ENCODE peak calls at places on chromosomes 13 and 19, in eight cellular contexts. One of them, this sample, is unnamed.

GRCh38 chr19:33177417-33177976 is 16.6 kb upstream of the LRP3 start:
- DNase-seq in lung: no peak
- DNase-seq in D341Med: peak; percentile 70
- DNase-seq in stimulated activated CD4-positive, alpha-beta T cell treated with anti-CD3 and anti-CD28 coated beads, Interleukin-1b, Interleukin-23, amount 100 ng/mL, for 1 hour: no peak
- DNase-seq in activated T-cell treated with anti-CD3 and anti-CD28 coated beads, Interleukin-2, amount 50 U/mL, for 1 hour: no peak
- DNase-seq in NCI-H2081: no peak
- DNase-seq in activated CD4-positive, alpha-beta memory T cell treated with anti-CD3 and anti-CD28 coated beads, Interleukin-2, amount 10 ng/mL, durations not matched to agents 7 days and 5 days: no peak
- DNase-seq in smooth muscle cell of the brain vasculature: no peak
- DNase-seq in this sample: peak; percentile 84

GRCh38 chr19:17296278-17296677 is 6.9 kb downstream of the ABHD8 start:
- DNase-seq in activated T-cell treated with anti-CD3 and anti-CD28 coated beads, Interleukin-2, amount 50 U/mL, for 1 hour: no peak
- DNase-seq in activated CD4-positive, alpha-beta memory T cell treated with anti-CD3 and anti-CD28 coated beads, Interleukin-2, amount 10 ng/mL, durations not matched to agents 7 days and 5 days: no peak
- DNase-seq in lung: no peak
- DNase-seq in stimulated activated CD4-positive, alpha-beta T cell treated with anti-CD3 and anti-CD28 coated beads, Interleukin-1b, Interleukin-23, amount 100 ng/mL, for 1 hour: no peak
- DNase-seq in smooth muscle cell of the brain vasculature: no peak
- DNase-seq in NCI-H2081: no peak
- DNase-seq in D341Med: no peak
- DNase-seq in this sample: peak; percentile 26

GRCh38 chr13:32881792-32882175 is 134.4 kb upstream of the KL start:
- DNase-seq in activated T-cell treated with anti-CD3 and anti-CD28 coated beads, Interleukin-2, amount 50 U/mL, for 1 hour: no peak
- DNase-seq in D341Med: no peak
- DNase-seq in stimulated activated CD4-positive, alpha-beta T cell treated with anti-CD3 and anti-CD28 coated beads, Interleukin-1b, Interleukin-23, amount 100 ng/mL, for 1 hour: no peak
- DNase-seq in lung: no peak
- DNase-seq in activated CD4-positive, alpha-beta memory T cell treated with anti-CD3 and anti-CD28 coated beads, Interleukin-2, amount 10 ng/mL, durations not matched to agents 7 days and 5 days: no peak
- DNase-seq in NCI-H2081: peak; percentile 75
- DNase-seq in smooth muscle cell of the brain vasculature: no peak
- DNase-seq in this sample: peak; percentile 89

GRCh38 chr19:8515317-8515716 is 1.4 kb upstream of the ZNF414 start:
- DNase-seq in D341Med: no peak
- DNase-seq in stimulated activated CD4-positive, alpha-beta T cell treated with anti-CD3 and anti-CD28 coated beads, Interleukin-1b, Interleukin-23, amount 100 ng/mL, for 1 hour: peak; percentile 27
- DNase-seq in activated CD4-positive, alpha-beta memory T cell treated with anti-CD3 and anti-CD28 coated beads, Interleukin-2, amount 10 ng/mL, durations not matched to agents 7 days and 5 days: peak; percentile 78
- DNase-seq in activated T-cell treated with anti-CD3 and anti-CD28 coated beads, Interleukin-2, amount 50 U/mL, for 1 hour: peak; percentile 52
- DNase-seq in smooth muscle cell of the brain vasculature: no peak
- DNase-seq in lung: no peak
- DNase-seq in NCI-H2081: no peak
- DNase-seq in this sample: no peak

GRCh38 chr19:12867120-12868099 is 13.8 kb downstream of the DNASE2 start:
- DNase-seq in NCI-H2081: no peak
- DNase-seq in stimulated activated CD4-positive, alpha-beta T cell treated with anti-CD3 and anti-CD28 coated beads, Interleukin-1b, Interleukin-23, amount 100 ng/mL, for 1 hour: no peak
- DNase-seq in D341Med: no peak
- DNase-seq in activated T-cell treated with anti-CD3 and anti-CD28 coated beads, Interleukin-2, amount 50 U/mL, for 1 hour: peak; percentile 73
- DNase-seq in smooth muscle cell of the brain vasculature: no peak
- DNase-seq in lung: no peak
- DNase-seq in activated CD4-positive, alpha-beta memory T cell treated with anti-CD3 and anti-CD28 coated beads, Interleukin-2, amount 10 ng/mL, durations not matched to agents 7 days and 5 days: peak; percentile 67
- DNase-seq in this sample: no peak

GRCh38 chr13:98390086-98390697 is 186.7 kb downstream of the STK24 start:
- DNase-seq in NCI-H2081: no peak
- DNase-seq in D341Med: no peak
- DNase-seq in smooth muscle cell of the brain vasculature: no peak
- DNase-seq in activated T-cell treated with anti-CD3 and anti-CD28 coated beads, Interleukin-2, amount 50 U/mL, for 1 hour: no peak
- DNase-seq in stimulated activated CD4-positive, alpha-beta T cell treated with anti-CD3 and anti-CD28 coated beads, Interleukin-1b, Interleukin-23, amount 100 ng/mL, for 1 hour: no peak
- DNase-seq in lung: no peak
- DNase-seq in activated CD4-positive, alpha-beta memory T cell treated with anti-CD3 and anti-CD28 coated beads, Interleukin-2, amount 10 ng/mL, durations not matched to agents 7 days and 5 days: no peak
- DNase-seq in this sample: no peak

GRCh38 chr19:42092350-42092749 is 16.4 kb downstream of the ZNF574 start:
- DNase-seq in D341Med: peak; percentile 88
- DNase-seq in lung: no peak
- DNase-seq in NCI-H2081: peak; percentile 53
- DNase-seq in activated CD4-positive, alpha-beta memory T cell treated with anti-CD3 and anti-CD28 coated beads, Interleukin-2, amount 10 ng/mL, durations not matched to agents 7 days and 5 days: peak; percentile 62
- DNase-seq in stimulated activated CD4-positive, alpha-beta T cell treated with anti-CD3 and anti-CD28 coated beads, Interleukin-1b, Interleukin-23, amount 100 ng/mL, for 1 hour: no peak
- DNase-seq in smooth muscle cell of the brain vasculature: no peak
- DNase-seq in activated T-cell treated with anti-CD3 and anti-CD28 coated beads, Interleukin-2, amount 50 U/mL, for 1 hour: peak; percentile 46
- DNase-seq in this sample: peak; percentile 52

GRCh38 chr13:97809576-97809975 is 143.9 kb upstream of the IPO5 start:
- DNase-seq in lung: no peak
- DNase-seq in stimulated activated CD4-positive, alpha-beta T cell treated with anti-CD3 and anti-CD28 coated beads, Interleukin-1b, Interleukin-23, amount 100 ng/mL, for 1 hour: no peak
- DNase-seq in NCI-H2081: no peak
- DNase-seq in smooth muscle cell of the brain vasculature: no peak
- DNase-seq in activated CD4-positive, alpha-beta memory T cell treated with anti-CD3 and anti-CD28 coated beads, Interleukin-2, amount 10 ng/mL, durations not matched to agents 7 days and 5 days: no peak
- DNase-seq in D341Med: no peak
- DNase-seq in activated T-cell treated with anti-CD3 and anti-CD28 coated beads, Interleukin-2, amount 50 U/mL, for 1 hour: no peak
- DNase-seq in this sample: no peak

GRCh38 chr19:47339196-47339880 is 7.4 kb downstream of the C5AR2 start:
- DNase-seq in D341Med: no peak
- DNase-seq in activated CD4-positive, alpha-beta memory T cell treated with anti-CD3 and anti-CD28 coated beads, Interleukin-2, amount 10 ng/mL, durations not matched to agents 7 days and 5 days: no peak
- DNase-seq in activated T-cell treated with anti-CD3 and anti-CD28 coated beads, Interleukin-2, amount 50 U/mL, for 1 hour: no peak
- DNase-seq in smooth muscle cell of the brain vasculature: no peak
- DNase-seq in stimulated activated CD4-positive, alpha-beta T cell treated with anti-CD3 and anti-CD28 coated beads, Interleukin-1b, Interleukin-23, amount 100 ng/mL, for 1 hour: no peak
- DNase-seq in NCI-H2081: no peak
- DNase-seq in lung: no peak
- DNase-seq in this sample: no peak

GRCh38 chr13:113618455-113618854 is 33.9 kb downstream of the TFDP1 start:
- DNase-seq in lung: no peak
- DNase-seq in activated T-cell treated with anti-CD3 and anti-CD28 coated beads, Interleukin-2, amount 50 U/mL, for 1 hour: no peak
- DNase-seq in D341Med: no peak
- DNase-seq in smooth muscle cell of the brain vasculature: no peak
- DNase-seq in stimulated activated CD4-positive, alpha-beta T cell treated with anti-CD3 and anti-CD28 coated beads, Interleukin-1b, Interleukin-23, amount 100 ng/mL, for 1 hour: no peak
- DNase-seq in NCI-H2081: no peak
- DNase-seq in activated CD4-positive, alpha-beta memory T cell treated with anti-CD3 and anti-CD28 coated beads, Interleukin-2, amount 10 ng/mL, durations not matched to agents 7 days and 5 days: no peak
- DNase-seq in this sample: no peak

GRCh38 chr19:43464089-43464775 is 1.2 kb downstream of the LYPD3 start:
- DNase-seq in smooth muscle cell of the brain vasculature: no peak
- DNase-seq in activated T-cell treated with anti-CD3 and anti-CD28 coated beads, Interleukin-2, amount 50 U/mL, for 1 hour: no peak
- DNase-seq in D341Med: peak; percentile 80
- DNase-seq in NCI-H2081: no peak
- DNase-seq in lung: peak; percentile 70
- DNase-seq in activated CD4-positive, alpha-beta memory T cell treated with anti-CD3 and anti-CD28 coated beads, Interleukin-2, amount 10 ng/mL, durations not matched to agents 7 days and 5 days: no peak
- DNase-seq in stimulated activated CD4-positive, alpha-beta T cell treated with anti-CD3 and anti-CD28 coated beads, Interleukin-1b, Interleukin-23, amount 100 ng/mL, for 1 hour: peak; percentile 48
- DNase-seq in this sample: peak; percentile 77

GRCh38 chr19:43476606-43477005 is 11.2 kb upstream of the LYPD3 start:
- DNase-seq in NCI-H2081: no peak
- DNase-seq in stimulated activated CD4-positive, alpha-beta T cell treated with anti-CD3 and anti-CD28 coated beads, Interleukin-1b, Interleukin-23, amount 100 ng/mL, for 1 hour: no peak
- DNase-seq in activated T-cell treated with anti-CD3 and anti-CD28 coated beads, Interleukin-2, amount 50 U/mL, for 1 hour: no peak
- DNase-seq in activated CD4-positive, alpha-beta memory T cell treated with anti-CD3 and anti-CD28 coated beads, Interleukin-2, amount 10 ng/mL, durations not matched to agents 7 days and 5 days: no peak
- DNase-seq in D341Med: no peak
- DNase-seq in smooth muscle cell of the brain vasculature: no peak
- DNase-seq in lung: no peak
- DNase-seq in this sample: no peak

GRCh38 chr19:3162418-3163229 is 15.9 kb upstream of the S1PR4 start:
- DNase-seq in smooth muscle cell of the brain vasculature: no peak
- DNase-seq in lung: no peak
- DNase-seq in stimulated activated CD4-positive, alpha-beta T cell treated with anti-CD3 and anti-CD28 coated beads, Interleukin-1b, Interleukin-23, amount 100 ng/mL, for 1 hour: no peak
- DNase-seq in NCI-H2081: peak; percentile 57
- DNase-seq in activated T-cell treated with anti-CD3 and anti-CD28 coated beads, Interleukin-2, amount 50 U/mL, for 1 hour: no peak
- DNase-seq in D341Med: no peak
- DNase-seq in activated CD4-positive, alpha-beta memory T cell treated with anti-CD3 and anti-CD28 coated beads, Interleukin-2, amount 10 ng/mL, durations not matched to agents 7 days and 5 days: peak; percentile 59
- DNase-seq in this sample: no peak

GRCh38 chr13:110463876-110464510 is 97.5 kb downstream of the RAB20 start:
- DNase-seq in activated CD4-positive, alpha-beta memory T cell treated with anti-CD3 and anti-CD28 coated beads, Interleukin-2, amount 10 ng/mL, durations not matched to agents 7 days and 5 days: no peak
- DNase-seq in activated T-cell treated with anti-CD3 and anti-CD28 coated beads, Interleukin-2, amount 50 U/mL, for 1 hour: no peak
- DNase-seq in stimulated activated CD4-positive, alpha-beta T cell treated with anti-CD3 and anti-CD28 coated beads, Interleukin-1b, Interleukin-23, amount 100 ng/mL, for 1 hour: no peak
- DNase-seq in lung: no peak
- DNase-seq in smooth muscle cell of the brain vasculature: no peak
- DNase-seq in NCI-H2081: no peak
- DNase-seq in D341Med: no peak
- DNase-seq in this sample: no peak

GRCh38 chr13:86572115-86572514 is 772.9 kb upstream of the SLITRK6 start:
- DNase-seq in stimulated activated CD4-positive, alpha-beta T cell treated with anti-CD3 and anti-CD28 coated beads, Interleukin-1b, Interleukin-23, amount 100 ng/mL, for 1 hour: no peak
- DNase-seq in smooth muscle cell of the brain vasculature: no peak
- DNase-seq in activated CD4-positive, alpha-beta memory T cell treated with anti-CD3 and anti-CD28 coated beads, Interleukin-2, amount 10 ng/mL, durations not matched to agents 7 days and 5 days: no peak
- DNase-seq in D341Med: no peak
- DNase-seq in activated T-cell treated with anti-CD3 and anti-CD28 coated beads, Interleukin-2, amount 50 U/mL, for 1 hour: no peak
- DNase-seq in lung: no peak
- DNase-seq in NCI-H2081: no peak
- DNase-seq in this sample: no peak

GRCh38 chr13:50422181-50423148 is 407.2 kb downstream of the KCNRG start:
- DNase-seq in activated CD4-positive, alpha-beta memory T cell treated with anti-CD3 and anti-CD28 coated beads, Interleukin-2, amount 10 ng/mL, durations not matched to agents 7 days and 5 days: no peak
- DNase-seq in NCI-H2081: no peak
- DNase-seq in D341Med: no peak
- DNase-seq in stimulated activated CD4-positive, alpha-beta T cell treated with anti-CD3 and anti-CD28 coated beads, Interleukin-1b, Interleukin-23, amount 100 ng/mL, for 1 hour: no peak
- DNase-seq in lung: no peak
- DNase-seq in activated T-cell treated with anti-CD3 and anti-CD28 coated beads, Interleukin-2, amount 50 U/mL, for 1 hour: no peak
- DNase-seq in smooth muscle cell of the brain vasculature: no peak
- DNase-seq in this sample: no peak

GRCh38 chr13:43484432-43485225 is 302.1 kb downstream of the ENOX1 start:
- DNase-seq in stimulated activated CD4-positive, alpha-beta T cell treated with anti-CD3 and anti-CD28 coated beads, Interleukin-1b, Interleukin-23, amount 100 ng/mL, for 1 hour: no peak
- DNase-seq in lung: no peak
- DNase-seq in activated CD4-positive, alpha-beta memory T cell treated with anti-CD3 and anti-CD28 coated beads, Interleukin-2, amount 10 ng/mL, durations not matched to agents 7 days and 5 days: no peak
- DNase-seq in activated T-cell treated with anti-CD3 and anti-CD28 coated beads, Interleukin-2, amount 50 U/mL, for 1 hour: no peak
- DNase-seq in NCI-H2081: no peak
- DNase-seq in smooth muscle cell of the brain vasculature: no peak
- DNase-seq in D341Med: no peak
- DNase-seq in this sample: no peak

GRCh38 chr19:42433503-42434260 is 6.5 kb upstream of the LIPE start:
- DNase-seq in stimulated activated CD4-positive, alpha-beta T cell treated with anti-CD3 and anti-CD28 coated beads, Interleukin-1b, Interleukin-23, amount 100 ng/mL, for 1 hour: no peak
- DNase-seq in activated CD4-positive, alpha-beta memory T cell treated with anti-CD3 and anti-CD28 coated beads, Interleukin-2, amount 10 ng/mL, durations not matched to agents 7 days and 5 days: peak; percentile 76
- DNase-seq in smooth muscle cell of the brain vasculature: no peak
- DNase-seq in NCI-H2081: no peak
- DNase-seq in D341Med: no peak
- DNase-seq in activated T-cell treated with anti-CD3 and anti-CD28 coated beads, Interleukin-2, amount 50 U/mL, for 1 hour: peak; percentile 69
- DNase-seq in lung: peak; percentile 64
- DNase-seq in this sample: peak; percentile 86

GRCh38 chr13:103277099-103277498 is 210.9 kb upstream of the SLC10A2 start:
- DNase-seq in smooth muscle cell of the brain vasculature: no peak
- DNase-seq in stimulated activated CD4-positive, alpha-beta T cell treated with anti-CD3 and anti-CD28 coated beads, Interleukin-1b, Interleukin-23, amount 100 ng/mL, for 1 hour: no peak
- DNase-seq in activated CD4-positive, alpha-beta memory T cell treated with anti-CD3 and anti-CD28 coated beads, Interleukin-2, amount 10 ng/mL, durations not matched to agents 7 days and 5 days: no peak
- DNase-seq in NCI-H2081: no peak
- DNase-seq in D341Med: no peak
- DNase-seq in lung: no peak
- DNase-seq in activated T-cell treated with anti-CD3 and anti-CD28 coated beads, Interleukin-2, amount 50 U/mL, for 1 hour: no peak
- DNase-seq in this sample: no peak

GRCh38 chr13:36163303-36163702 is 32.1 kb upstream of the DCLK1 start:
- DNase-seq in NCI-H2081: peak; percentile 61
- DNase-seq in smooth muscle cell of the brain vasculature: no peak
- DNase-seq in activated CD4-positive, alpha-beta memory T cell treated with anti-CD3 and anti-CD28 coated beads, Interleukin-2, amount 10 ng/mL, durations not matched to agents 7 days and 5 days: no peak
- DNase-seq in stimulated activated CD4-positive, alpha-beta T cell treated with anti-CD3 and anti-CD28 coated beads, Interleukin-1b, Interleukin-23, amount 100 ng/mL, for 1 hour: no peak
- DNase-seq in lung: no peak
- DNase-seq in D341Med: no peak
- DNase-seq in activated T-cell treated with anti-CD3 and anti-CD28 coated beads, Interleukin-2, amount 50 U/mL, for 1 hour: no peak
- DNase-seq in this sample: peak; percentile 20

GRCh38 chr13:30697177-30697953 is 38.0 kb upstream of the ALOX5AP start:
- DNase-seq in lung: no peak
- DNase-seq in activated CD4-positive, alpha-beta memory T cell treated with anti-CD3 and anti-CD28 coated beads, Interleukin-2, amount 10 ng/mL, durations not matched to agents 7 days and 5 days: no peak
- DNase-seq in NCI-H2081: no peak
- DNase-seq in D341Med: no peak
- DNase-seq in activated T-cell treated with anti-CD3 and anti-CD28 coated beads, Interleukin-2, amount 50 U/mL, for 1 hour: no peak
- DNase-seq in stimulated activated CD4-positive, alpha-beta T cell treated with anti-CD3 and anti-CD28 coated beads, Interleukin-1b, Interleukin-23, amount 100 ng/mL, for 1 hour: no peak
- DNase-seq in smooth muscle cell of the brain vasculature: no peak
- DNase-seq in this sample: no peak

GRCh38 chr13:19984430-19985218 is 26.1 kb downstream of the ZMYM2 start:
- DNase-seq in stimulated activated CD4-positive, alpha-beta T cell treated with anti-CD3 and anti-CD28 coated beads, Interleukin-1b, Interleukin-23, amount 100 ng/mL, for 1 hour: no peak
- DNase-seq in activated T-cell treated with anti-CD3 and anti-CD28 coated beads, Interleukin-2, amount 50 U/mL, for 1 hour: no peak
- DNase-seq in activated CD4-positive, alpha-beta memory T cell treated with anti-CD3 and anti-CD28 coated beads, Interleukin-2, amount 10 ng/mL, durations not matched to agents 7 days and 5 days: peak; percentile 18
- DNase-seq in lung: no peak
- DNase-seq in NCI-H2081: peak; percentile 7
- DNase-seq in D341Med: peak; percentile 37
- DNase-seq in smooth muscle cell of the brain vasculature: no peak
- DNase-seq in this sample: no peak

GRCh38 chr13:37090912-37091311 is 14.6 kb downstream of the CSNK1A1L start:
- DNase-seq in activated CD4-positive, alpha-beta memory T cell treated with anti-CD3 and anti-CD28 coated beads, Interleukin-2, amount 10 ng/mL, durations not matched to agents 7 days and 5 days: no peak
- DNase-seq in activated T-cell treated with anti-CD3 and anti-CD28 coated beads, Interleukin-2, amount 50 U/mL, for 1 hour: no peak
- DNase-seq in lung: no peak
- DNase-seq in stimulated activated CD4-positive, alpha-beta T cell treated with anti-CD3 and anti-CD28 coated beads, Interleukin-1b, Interleukin-23, amount 100 ng/mL, for 1 hour: no peak
- DNase-seq in NCI-H2081: no peak
- DNase-seq in D341Med: no peak
- DNase-seq in smooth muscle cell of the brain vasculature: no peak
- DNase-seq in this sample: no peak

GRCh38 chr13:77300176-77301141 is 26.4 kb downstream of the MYCBP2 start:
- DNase-seq in lung: no peak
- DNase-seq in NCI-H2081: no peak
- DNase-seq in smooth muscle cell of the brain vasculature: peak; percentile 26
- DNase-seq in stimulated activated CD4-positive, alpha-beta T cell treated with anti-CD3 and anti-CD28 coated beads, Interleukin-1b, Interleukin-23, amount 100 ng/mL, for 1 hour: no peak
- DNase-seq in activated CD4-positive, alpha-beta memory T cell treated with anti-CD3 and anti-CD28 coated beads, Interleukin-2, amount 10 ng/mL, durations not matched to agents 7 days and 5 days: no peak
- DNase-seq in D341Med: no peak
- DNase-seq in activated T-cell treated with anti-CD3 and anti-CD28 coated beads, Interleukin-2, amount 50 U/mL, for 1 hour: no peak
- DNase-seq in this sample: no peak

GRCh38 chr13:114151565-114152284 is 19.3 kb upstream of the RASA3 start:
- DNase-seq in activated CD4-positive, alpha-beta memory T cell treated with anti-CD3 and anti-CD28 coated beads, Interleukin-2, amount 10 ng/mL, durations not matched to agents 7 days and 5 days: peak; percentile 56
- DNase-seq in activated T-cell treated with anti-CD3 and anti-CD28 coated beads, Interleukin-2, amount 50 U/mL, for 1 hour: peak; percentile 61
- DNase-seq in NCI-H2081: peak; percentile 11
- DNase-seq in stimulated activated CD4-positive, alpha-beta T cell treated with anti-CD3 and anti-CD28 coated beads, Interleukin-1b, Interleukin-23, amount 100 ng/mL, for 1 hour: no peak
- DNase-seq in lung: no peak
- DNase-seq in smooth muscle cell of the brain vasculature: no peak
- DNase-seq in D341Med: no peak
- DNase-seq in this sample: no peak

GRCh38 chr13:24627090-24627714 is 53.0 kb upstream of the ATP12A start:
- DNase-seq in activated CD4-positive, alpha-beta memory T cell treated with anti-CD3 and anti-CD28 coated beads, Interleukin-2, amount 10 ng/mL, durations not matched to agents 7 days and 5 days: no peak
- DNase-seq in lung: no peak
- DNase-seq in D341Med: peak; percentile 66
- DNase-seq in activated T-cell treated with anti-CD3 and anti-CD28 coated beads, Interleukin-2, amount 50 U/mL, for 1 hour: no peak
- DNase-seq in NCI-H2081: no peak
- DNase-seq in stimulated activated CD4-positive, alpha-beta T cell treated with anti-CD3 and anti-CD28 coated beads, Interleukin-1b, Interleukin-23, amount 100 ng/mL, for 1 hour: no peak
- DNase-seq in smooth muscle cell of the brain vasculature: no peak
- DNase-seq in this sample: peak; percentile 5

GRCh38 chr13:90654970-90655369 is 692.5 kb upstream of the MIR17HG start:
- DNase-seq in stimulated activated CD4-positive, alpha-beta T cell treated with anti-CD3 and anti-CD28 coated beads, Interleukin-1b, Interleukin-23, amount 100 ng/mL, for 1 hour: no peak
- DNase-seq in lung: no peak
- DNase-seq in NCI-H2081: no peak
- DNase-seq in activated CD4-positive, alpha-beta memory T cell treated with anti-CD3 and anti-CD28 coated beads, Interleukin-2, amount 10 ng/mL, durations not matched to agents 7 days and 5 days: no peak
- DNase-seq in D341Med: no peak
- DNase-seq in smooth muscle cell of the brain vasculature: no peak
- DNase-seq in activated T-cell treated with anti-CD3 and anti-CD28 coated beads, Interleukin-2, amount 50 U/mL, for 1 hour: no peak
- DNase-seq in this sample: no peak

GRCh38 chr19:49264258-49264657 is 60.7 kb downstream of the SLC6A16 start:
- DNase-seq in activated T-cell treated with anti-CD3 and anti-CD28 coated beads, Interleukin-2, amount 50 U/mL, for 1 hour: no peak
- DNase-seq in stimulated activated CD4-positive, alpha-beta T cell treated with anti-CD3 and anti-CD28 coated beads, Interleukin-1b, Interleukin-23, amount 100 ng/mL, for 1 hour: no peak
- DNase-seq in NCI-H2081: no peak
- DNase-seq in lung: no peak
- DNase-seq in smooth muscle cell of the brain vasculature: no peak
- DNase-seq in D341Med: no peak
- DNase-seq in activated CD4-positive, alpha-beta memory T cell treated with anti-CD3 and anti-CD28 coated beads, Interleukin-2, amount 10 ng/mL, durations not matched to agents 7 days and 5 days: no peak
- DNase-seq in this sample: no peak

GRCh38 chr19:33621811-33622504 is at the start of gene CHST8:
- DNase-seq in NCI-H2081: no peak
- DNase-seq in activated CD4-positive, alpha-beta memory T cell treated with anti-CD3 and anti-CD28 coated beads, Interleukin-2, amount 10 ng/mL, durations not matched to agents 7 days and 5 days: no peak
- DNase-seq in D341Med: peak; percentile 82
- DNase-seq in lung: no peak
- DNase-seq in stimulated activated CD4-positive, alpha-beta T cell treated with anti-CD3 and anti-CD28 coated beads, Interleukin-1b, Interleukin-23, amount 100 ng/mL, for 1 hour: no peak
- DNase-seq in activated T-cell treated with anti-CD3 and anti-CD28 coated beads, Interleukin-2, amount 50 U/mL, for 1 hour: no peak
- DNase-seq in smooth muscle cell of the brain vasculature: no peak
- DNase-seq in this sample: peak; percentile 45

GRCh38 chr19:9128171-9128570 is 1.4 kb upstream of the OR7G3 start:
- DNase-seq in activated T-cell treated with anti-CD3 and anti-CD28 coated beads, Interleukin-2, amount 50 U/mL, for 1 hour: no peak
- DNase-seq in D341Med: no peak
- DNase-seq in stimulated activated CD4-positive, alpha-beta T cell treated with anti-CD3 and anti-CD28 coated beads, Interleukin-1b, Interleukin-23, amount 100 ng/mL, for 1 hour: no peak
- DNase-seq in activated CD4-positive, alpha-beta memory T cell treated with anti-CD3 and anti-CD28 coated beads, Interleukin-2, amount 10 ng/mL, durations not matched to agents 7 days and 5 days: no peak
- DNase-seq in smooth muscle cell of the brain vasculature: no peak
- DNase-seq in lung: no peak
- DNase-seq in NCI-H2081: no peak
- DNase-seq in this sample: no peak

GRCh38 chr13:36766295-36766694 is 52.7 kb upstream of the RFXAP start:
- DNase-seq in stimulated activated CD4-positive, alpha-beta T cell treated with anti-CD3 and anti-CD28 coated beads, Interleukin-1b, Interleukin-23, amount 100 ng/mL, for 1 hour: no peak
- DNase-seq in activated CD4-positive, alpha-beta memory T cell treated with anti-CD3 and anti-CD28 coated beads, Interleukin-2, amount 10 ng/mL, durations not matched to agents 7 days and 5 days: no peak
- DNase-seq in lung: peak; percentile 69
- DNase-seq in smooth muscle cell of the brain vasculature: no peak
- DNase-seq in D341Med: no peak
- DNase-seq in activated T-cell treated with anti-CD3 and anti-CD28 coated beads, Interleukin-2, amount 50 U/mL, for 1 hour: no peak
- DNase-seq in NCI-H2081: no peak
- DNase-seq in this sample: no peak

GRCh38 chr19:14248578-14249011 is 42.6 kb upstream of the ADGRL1 start:
- DNase-seq in lung: no peak
- DNase-seq in activated T-cell treated with anti-CD3 and anti-CD28 coated beads, Interleukin-2, amount 50 U/mL, for 1 hour: peak; percentile 52
- DNase-seq in smooth muscle cell of the brain vasculature: peak; percentile 31
- DNase-seq in stimulated activated CD4-positive, alpha-beta T cell treated with anti-CD3 and anti-CD28 coated beads, Interleukin-1b, Interleukin-23, amount 100 ng/mL, for 1 hour: no peak
- DNase-seq in D341Med: peak; percentile 82
- DNase-seq in activated CD4-positive, alpha-beta memory T cell treated with anti-CD3 and anti-CD28 coated beads, Interleukin-2, amount 10 ng/mL, durations not matched to agents 7 days and 5 days: peak; percentile 39
- DNase-seq in NCI-H2081: peak; percentile 57
- DNase-seq in this sample: peak; percentile 83

GRCh38 chr19:6464070-6464873 is at the start of gene CRB3:
- DNase-seq in smooth muscle cell of the brain vasculature: no peak
- DNase-seq in activated T-cell treated with anti-CD3 and anti-CD28 coated beads, Interleukin-2, amount 50 U/mL, for 1 hour: peak; percentile 72
- DNase-seq in D341Med: peak; percentile 30
- DNase-seq in stimulated activated CD4-positive, alpha-beta T cell treated with anti-CD3 and anti-CD28 coated beads, Interleukin-1b, Interleukin-23, amount 100 ng/mL, for 1 hour: no peak
- DNase-seq in activated CD4-positive, alpha-beta memory T cell treated with anti-CD3 and anti-CD28 coated beads, Interleukin-2, amount 10 ng/mL, durations not matched to agents 7 days and 5 days: peak; percentile 21
- DNase-seq in NCI-H2081: peak; percentile 46
- DNase-seq in lung: peak; percentile 93
- DNase-seq in this sample: peak; percentile 90